ENCODE peak calls at places on chromosome 1, in four cellular contexts. N is K562, S is HepG2, U is SK-N-SH. F is an unnamed sample.

GRCh38 chr1:186125035-186125434 is 250.0 kb downstream of the TPR start:
- DNase-seq in N (no peak), S (no peak), U (no peak), F (no peak)

GRCh38 chr1:46575778-46576177 is 24.3 kb upstream of the KNCN start:
- DNase-seq in N (no peak), S (no peak), U (no peak), F (no peak)

GRCh38 chr1:160664573-160665051 is 17.8 kb upstream of the SLAMF1 start:
- DNase-seq in N (no peak), S (no peak), U (no peak), F (no peak)

GRCh38 chr1:59730302-59730701 is 84.4 kb upstream of the HOOK1 start:
- DNase-seq in N (no peak), S (no peak), U (no peak), F (no peak)

GRCh38 chr1:186082235-186082937 is 292.7 kb downstream of the TPR start:
- DNase-seq in N (peak), S (peak), U (peak), F (no peak)

GRCh38 chr1:8122477-8123407 is 96.6 kb upstream of the ERRFI1 start:
- DNase-seq in N (peak), S (no peak), U (no peak), F (no peak)

GRCh38 chr1:198121058-198121829 is 35.6 kb upstream of the NEK7 start:
- DNase-seq in N (peak), S (no peak), U (no peak), F (no peak)

GRCh38 chr1:102776074-102776473 is 332.2 kb downstream of the COL11A1 start:
- DNase-seq in N (no peak), S (no peak), U (no peak), F (peak)

GRCh38 chr1:173478099-173478555 is 992 bp downstream of the PRDX6 start:
- DNase-seq in N (peak), S (peak), U (peak), F (no peak)

GRCh38 chr1:219085988-219086387 is 87.7 kb upstream of the LYPLAL1 start:
- DNase-seq in N (no peak), S (no peak), U (no peak), F (no peak)

GRCh38 chr1:12502300-12503109 is 115.5 kb downstream of the DHRS3 start:
- DNase-seq in N (no peak), S (no peak), U (no peak), F (no peak)

GRCh38 chr1:155309423-155310021 is 856 bp downstream of the FDPS start:
- DNase-seq in N (peak), S (no peak), U (peak), F (no peak)

GRCh38 chr1:48249868-48250267 is 27.4 kb downstream of the SLC5A9 start:
- DNase-seq in N (no peak), S (no peak), U (no peak), F (peak)

GRCh38 chr1:165034136-165034535 is 322.4 kb downstream of the LMX1A start:
- DNase-seq in N (no peak), S (no peak), U (no peak), F (no peak)

GRCh38 chr1:27873671-27874384 is 1.5 kb downstream of the THEMIS2 start:
- DNase-seq in N (no peak), S (no peak), U (no peak), F (no peak)

GRCh38 chr1:243345205-243345604 is 89.4 kb downstream of the SDCCAG8 start:
- DNase-seq in N (no peak), S (no peak), U (no peak), F (no peak)

GRCh38 chr1:199955235-199955634 is 72.3 kb upstream of the NR5A2 start:
- DNase-seq in N (no peak), S (no peak), U (no peak), F (no peak)

GRCh38 chr1:61641578-61642336 is 83.2 kb downstream of the TM2D1 start:
- DNase-seq in N (peak), S (peak), U (peak), F (peak)

DNA sequence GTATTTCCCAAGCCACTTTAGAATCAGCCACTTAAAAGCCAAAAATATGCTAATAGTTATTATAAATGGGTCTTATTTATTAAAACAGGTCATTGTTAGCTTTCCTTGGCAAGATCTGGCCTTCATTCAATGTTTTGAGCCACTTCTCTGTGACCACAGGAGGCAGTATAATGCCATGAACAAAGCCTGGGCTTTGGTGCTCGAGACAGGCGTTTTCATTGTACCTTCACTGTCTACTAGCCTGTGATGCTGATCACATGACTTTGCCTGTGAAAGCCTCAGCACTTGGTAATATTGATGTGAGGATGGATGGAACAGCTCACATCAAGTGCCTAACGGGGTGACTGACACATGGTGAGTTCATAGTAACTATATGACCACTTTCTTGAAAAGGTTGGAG is 217.0 kb downstream of the RWDD3 start:
- DNase-seq in N (peak), S (peak), U (no peak), F (no peak)
- TF ChIP-seq FOXJ3 in N (no peak), S (no peak), U (no peak), F (no peak)

GRCh38 chr1:44677201-44677520 is 2.6 kb downstream of the ARMH1 start:
- DNase-seq in N (peak), S (peak), U (peak), F (no peak)
- TF ChIP-seq FOXJ3 in N (no peak), S (no peak), U (no peak), F (no peak)

GRCh38 chr1:110800079-110800478 is 72.9 kb upstream of the CD53 start:
- DNase-seq in N (no peak), S (no peak), U (no peak), F (no peak)
- TF ChIP-seq FOXJ3 in N (no peak), S (no peak), U (no peak), F (no peak)

GRCh38 chr1:205345761-205346160 is 11.0 kb downstream of the KLHDC8A start:
- DNase-seq in N (no peak), S (no peak), U (no peak), F (no peak)

GRCh38 chr1:205348559-205349477 is 7.9 kb downstream of the KLHDC8A start:
- DNase-seq in N (no peak), S (no peak), U (no peak), F (no peak)

GRCh38 chr1:205344010-205344808 is 12.5 kb downstream of the KLHDC8A start:
- DNase-seq in N (peak), S (peak), U (peak), F (peak)

GRCh38 chr1:205350124-205350523 is 6.6 kb downstream of the KLHDC8A start:
- DNase-seq in N (no peak), S (no peak), U (no peak), F (no peak)

GRCh38 chr1:205346956-205347574 is 9.7 kb downstream of the KLHDC8A start:
- DNase-seq in N (no peak), S (no peak), U (no peak), F (no peak)
- TF ChIP-seq FOXJ3 in N (no peak), S (no peak), U (no peak), F (no peak)

GRCh38 chr1:246165826-246166709 is 341.0 kb downstream of the SMYD3 start:
- DNase-seq in N (peak), S (peak), U (no peak), F (no peak)

GRCh38 chr1:246169019-246169418 is 338.1 kb downstream of the SMYD3 start:
- DNase-seq in N (peak), S (no peak), U (no peak), F (no peak)

GRCh38 chr1:246169486-246169885 is 337.6 kb downstream of the SMYD3 start:
- DNase-seq in N (peak), S (no peak), U (no peak), F (no peak)

GRCh38 chr1:246166841-246167240 is 340.2 kb downstream of the SMYD3 start:
- DNase-seq in N (no peak), S (no peak), U (no peak), F (no peak)

DNA sequence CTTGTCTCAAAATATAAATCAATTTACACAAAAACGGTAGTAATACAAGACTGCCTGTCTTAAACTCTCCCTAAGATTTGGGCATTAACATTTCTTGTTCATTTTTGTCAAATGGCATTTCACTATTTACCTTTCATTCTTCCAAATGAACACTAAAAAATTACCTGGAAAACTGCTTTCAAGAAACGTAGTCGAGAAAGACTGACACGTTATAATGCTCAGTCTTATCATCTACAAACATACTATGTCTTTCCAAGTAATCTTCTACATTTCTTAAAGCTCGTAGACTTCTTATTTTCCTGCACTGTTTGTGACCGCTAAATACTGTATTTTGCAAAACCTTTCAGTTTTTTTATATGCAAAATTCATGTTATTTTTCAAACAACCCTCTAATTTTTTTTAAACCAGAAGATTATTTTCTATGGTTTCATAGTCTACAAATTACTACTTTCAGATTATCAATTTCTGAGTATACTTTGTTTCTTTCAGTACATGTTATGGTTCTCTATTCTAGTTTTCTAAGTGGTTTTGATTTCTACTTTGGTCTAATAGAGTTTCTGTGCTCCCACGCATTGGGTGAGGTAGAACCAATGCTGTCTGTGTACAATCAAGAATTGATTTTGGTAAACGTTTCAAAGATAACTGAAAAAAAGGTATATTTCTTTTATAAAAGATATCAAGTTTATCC is 336.4 kb downstream of the SMYD3 start:
- DNase-seq in N (peak), S (no peak), U (no peak), F (no peak)
- TF ChIP-seq FOXJ3 in N (no peak), S (no peak), U (no peak), F (no peak)

GRCh38 chr1:5907966-5908365 is 84.3 kb downstream of the NPHP4 start:
- DNase-seq in N (no peak), S (no peak), U (no peak), F (no peak)
- TF ChIP-seq FOXJ3 in N (no peak), S (no peak), U (no peak), F (no peak)

GRCh38 chr1:110212165-110213142 is 2.3 kb downstream of the KCNC4 start:
- DNase-seq in N (no peak), S (no peak), U (no peak), F (peak)

GRCh38 chr1:110211503-110212164 is 1.5 kb downstream of the KCNC4 start:
- DNase-seq in N (no peak), S (no peak), U (no peak), F (no peak)

GRCh38 chr1:110208916-110209650 is 1.0 kb upstream of the KCNC4 start:
- DNase-seq in N (peak), S (no peak), U (no peak), F (no peak)

GRCh38 chr1:110209715-110210603 is at the start of gene KCNC4:
- DNase-seq in N (peak), S (peak), U (peak), F (peak)

DNA sequence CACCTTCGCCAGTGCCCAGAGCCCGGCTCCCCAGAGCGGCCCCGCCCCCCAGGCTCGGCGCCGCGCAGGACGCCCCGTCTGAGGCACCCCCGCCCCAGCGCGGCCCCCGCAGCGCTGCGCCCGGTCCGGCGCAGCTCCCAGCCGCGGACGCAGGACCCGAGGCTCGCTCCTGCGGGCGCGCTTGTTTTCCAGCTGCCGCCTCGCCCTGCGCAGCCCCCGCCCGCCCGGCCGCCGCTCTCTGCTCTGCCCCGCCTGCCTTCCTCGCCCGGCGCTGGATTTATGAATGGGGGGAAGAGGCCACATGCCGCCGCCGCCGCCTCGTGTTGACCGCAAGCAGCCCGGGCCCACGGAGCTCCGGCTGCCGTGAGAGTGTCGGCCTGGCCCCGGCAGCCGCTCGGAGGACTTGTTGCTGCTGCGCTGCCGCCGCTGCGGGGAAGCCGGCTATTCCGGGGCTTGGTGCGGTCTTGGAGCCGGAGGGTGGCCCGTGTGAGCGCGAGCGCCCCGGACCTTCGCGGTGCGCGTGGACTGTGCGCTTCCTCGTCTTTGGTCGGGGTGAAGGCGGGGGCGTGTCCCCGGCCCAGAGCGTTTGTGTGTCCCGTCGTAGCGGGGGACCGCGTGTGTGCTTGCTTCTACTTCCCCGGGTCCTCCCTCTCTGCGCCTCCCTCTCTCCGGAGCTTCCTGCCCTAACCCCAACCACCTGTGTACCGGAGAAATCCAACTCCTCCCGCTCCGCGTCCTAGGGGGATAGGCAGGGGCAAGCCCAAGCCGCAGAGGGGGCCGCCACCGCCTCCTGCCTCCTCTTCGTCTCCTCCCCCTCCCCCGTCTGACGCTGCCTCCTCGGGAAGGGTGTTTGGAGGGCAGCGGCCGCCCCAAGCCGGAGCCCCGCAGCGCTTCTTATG is 739 bp downstream of the KCNC4 start:
- DNase-seq in N (peak), S (no peak), U (peak), F (peak)
- TF ChIP-seq FOXJ3 in N (no peak), S (no peak), U (no peak), F (no peak)

DNA sequence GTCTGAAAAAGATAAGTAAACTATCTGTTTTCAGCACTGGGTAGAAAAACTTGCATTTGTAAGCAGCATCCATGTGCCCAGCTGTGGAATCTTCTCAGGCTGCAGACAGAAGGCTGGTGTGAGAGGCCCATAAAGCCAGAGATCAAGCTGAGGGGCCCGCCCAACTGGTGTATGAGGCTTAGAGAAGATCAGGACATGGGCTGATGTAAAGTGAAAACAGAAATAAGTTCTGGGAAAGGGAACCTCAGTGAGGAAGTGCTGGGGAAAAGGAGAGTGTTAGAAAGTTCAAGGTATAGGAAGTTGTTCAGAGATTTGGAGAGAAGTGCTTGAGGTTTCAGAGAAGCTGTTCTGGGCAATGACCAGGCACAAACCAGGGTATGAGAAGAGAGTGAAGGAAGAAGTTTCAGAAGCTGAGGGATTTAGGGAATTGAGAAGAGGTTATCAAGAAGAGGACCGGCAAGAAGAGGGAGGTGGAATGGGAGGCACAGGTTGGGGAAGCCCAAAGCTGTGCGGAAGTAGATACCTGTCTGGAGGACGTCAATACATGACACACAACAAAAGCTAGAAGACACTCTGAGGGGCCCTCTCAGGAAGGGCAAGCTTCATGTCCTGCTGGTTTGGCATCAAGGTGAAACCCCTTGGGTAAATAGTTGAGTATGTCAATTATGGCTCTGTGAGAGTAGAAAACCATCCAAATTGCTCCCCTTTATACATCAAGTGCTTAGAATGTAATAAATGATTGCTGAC is 2.6 kb upstream of the CD5L start:
- DNase-seq in N (no peak), S (no peak), U (no peak), F (no peak)
- TF ChIP-seq FOXJ3 in N (no peak), S (no peak), U (no peak), F (no peak)

DNA sequence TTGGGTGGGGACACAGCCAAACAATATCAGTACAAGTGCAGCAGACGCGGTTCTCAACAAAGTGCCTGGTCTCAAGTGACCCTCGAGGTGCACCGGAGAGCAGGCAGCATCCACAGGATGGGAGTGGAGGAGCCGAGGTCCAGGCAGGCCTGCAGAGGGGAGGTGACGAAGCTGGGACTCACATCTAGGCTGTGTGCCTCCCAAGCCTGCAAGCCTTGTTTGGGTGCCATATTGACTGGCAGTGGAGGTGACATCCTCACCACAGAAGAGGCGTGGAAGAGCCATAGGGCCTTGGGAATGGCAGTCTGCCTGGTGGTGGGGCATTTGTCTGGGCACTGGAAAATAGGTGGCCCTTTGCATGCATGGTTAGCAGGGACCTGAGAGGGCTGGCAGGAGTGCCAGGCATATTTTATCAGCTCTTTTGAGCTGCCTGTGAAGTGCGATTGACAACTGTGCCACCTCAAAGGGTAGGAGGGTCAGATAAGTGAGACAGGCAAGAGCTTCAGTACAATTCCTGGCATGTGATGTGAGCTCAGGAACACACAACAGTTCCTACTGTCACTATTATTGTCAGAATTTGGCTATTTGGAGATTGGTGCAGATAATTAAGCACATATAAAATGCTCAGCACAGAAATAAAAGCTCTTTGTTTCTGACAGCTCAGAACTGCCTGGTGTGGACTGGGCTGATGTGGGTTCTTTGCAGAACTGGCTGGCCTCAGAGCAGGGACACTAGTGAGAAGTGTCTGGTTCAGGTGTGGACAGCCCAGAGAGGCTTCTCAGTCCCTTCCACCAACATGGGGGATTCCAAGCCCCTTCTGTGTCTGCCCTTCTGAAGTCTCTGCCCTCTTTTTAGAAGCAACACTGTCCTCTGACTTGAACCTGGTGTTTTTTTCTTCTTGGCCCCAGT is 347.6 kb upstream of the AJAP1 start:
- DNase-seq in N (no peak), S (no peak), U (no peak), F (no peak)
- TF ChIP-seq FOXJ3 in N (no peak), S (no peak), U (no peak), F (no peak)